ENCODE peak calls at places on chromosomes 5 and 9, in seven cellular contexts. D is fibroblast of lung, I is HCT116, F is hepatocyte, X is PC-3, M is endothelial cell of umbilical vein, J is neural progenitor cell. R is an unnamed sample. For H3K4me1, the result is how much of the 10 kb centered on the place peaks cover.

GRCh38 chr5:169706758-169707450 is 69.8 kb downstream of the DOCK2 start:
- DNase-seq in D (peak), I (no peak), F (no peak), X (peak), M (peak), J (no peak), R (no peak)

GRCh38 chr5:81513982-81514381 is 120.0 kb upstream of the ACOT12 start:
- DNase-seq in D (peak), I (no peak), F (no peak), X (peak), M (peak), J (no peak), R (no peak)

GRCh38 chr9:106405871-106406435 is 457.0 kb upstream of the ZNF462 start:
- DNase-seq in D (no peak), I (no peak), F (no peak), X (peak), M (no peak), J (no peak), R (no peak)

GRCh38 chr5:124823336-124823849 is 77.0 kb upstream of the ZNF608 start:
- DNase-seq in D (peak), I (no peak), F (no peak), X (no peak), M (peak), J (no peak), R (no peak)

GRCh38 chr5:168366124-168366523 is 74.7 kb downstream of the WWC1 start:
- DNase-seq in D (peak), I (no peak), F (no peak), X (peak), M (peak), J (no peak), R (no peak)

GRCh38 chr9:87873607-87874319 is 8.9 kb upstream of the SPATA31E1 start:
- DNase-seq in D (no peak), I (no peak), F (no peak), X (no peak), M (no peak), J (no peak), R (no peak)

GRCh38 chr5:137200906-137201305 is 298.2 kb downstream of the SPOCK1 start:
- DNase-seq in D (no peak), I (no peak), F (no peak), X (no peak), M (no peak), J (peak), R (no peak)

GRCh38 chr9:98833090-98833956 is 25.9 kb downstream of the GALNT12 start:
- DNase-seq in D (peak), I (no peak), F (no peak), X (no peak), M (no peak), J (no peak), R (no peak)

GRCh38 chr5:68369436-68370125 is 154.0 kb downstream of the PIK3R1 start:
- DNase-seq in D (no peak), I (no peak), F (no peak), X (no peak), M (peak), J (no peak), R (peak)

GRCh38 chr5:99104538-99105132 is 175.8 kb upstream of the CHD1 start:
- DNase-seq in D (peak), I (peak), F (peak), X (peak), M (peak), J (peak), R (no peak)

GRCh38 chr9:136299116-136299515 is 4.8 kb downstream of the CCDC187 start:
- DNase-seq in D (no peak), I (no peak), F (no peak), X (no peak), M (no peak), J (no peak), R (no peak)

GRCh38 chr9:136303066-136303824 is 649 bp downstream of the CCDC187 start:
- DNase-seq in D (no peak), I (no peak), F (no peak), X (no peak), M (no peak), J (no peak), R (no peak)

GRCh38 chr9:136302527-136302926 is 1.4 kb downstream of the CCDC187 start:
- DNase-seq in D (no peak), I (no peak), F (no peak), X (no peak), M (no peak), J (no peak), R (no peak)

GRCh38 chr9:136300016-136300415 is 3.9 kb downstream of the CCDC187 start:
- DNase-seq in D (no peak), I (no peak), F (no peak), X (no peak), M (no peak), J (no peak), R (no peak)

DNA sequence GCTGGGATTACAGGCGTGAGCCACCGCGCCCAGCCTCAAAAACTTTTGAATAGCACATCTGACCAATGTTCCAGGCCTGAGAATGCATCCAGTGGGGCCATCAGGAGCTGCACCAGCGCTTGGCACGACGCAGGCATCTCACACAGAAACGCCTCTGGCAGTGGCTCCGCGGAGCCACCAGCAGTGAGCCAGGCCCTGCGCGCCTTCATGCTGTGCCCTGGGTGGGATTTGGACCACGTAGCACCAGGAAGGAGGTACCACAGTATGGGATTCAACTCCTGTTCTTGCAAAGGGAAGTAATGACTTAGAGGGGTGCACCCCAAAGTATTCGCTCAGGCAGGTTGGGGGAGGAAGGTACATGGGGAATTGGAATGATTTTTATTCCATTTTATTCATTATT is 3.0 kb downstream of the CCDC187 start:
- DNase-seq in D (no peak), I (no peak), F (no peak), X (no peak), M (no peak), J (no peak), R (no peak)
- H3K4me1 ChIP-seq in D (under half), I (under half), F (under half), X (under half), M (under half), J (under half), R (under half)

DNA sequence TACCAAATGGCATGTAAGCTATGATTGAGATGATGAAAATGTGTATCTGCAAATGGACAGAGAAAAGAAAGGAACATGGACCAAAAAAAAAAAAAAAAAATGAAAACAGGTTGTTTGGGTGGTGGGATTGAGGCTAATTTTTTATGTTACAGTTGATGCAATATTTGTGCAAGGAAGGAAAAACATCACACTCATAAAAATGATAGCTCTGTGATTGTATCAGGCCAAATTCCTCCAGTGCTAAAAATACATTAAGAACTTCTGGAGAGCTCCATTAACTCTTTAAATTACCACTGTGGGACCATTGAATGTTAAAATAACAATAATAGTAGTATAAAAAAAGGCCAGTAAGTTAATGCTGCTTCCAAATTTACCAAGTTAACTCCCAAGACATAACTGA is 79.5 kb upstream of the MSX2 start:
- DNase-seq in D (no peak), I (no peak), F (no peak), X (no peak), M (no peak), J (no peak), R (no peak)
- H3K4me2 ChIP-seq in D (no peak), I (no peak), F (no peak), X (no peak), M (no peak), J (no peak), R (no peak)

DNA sequence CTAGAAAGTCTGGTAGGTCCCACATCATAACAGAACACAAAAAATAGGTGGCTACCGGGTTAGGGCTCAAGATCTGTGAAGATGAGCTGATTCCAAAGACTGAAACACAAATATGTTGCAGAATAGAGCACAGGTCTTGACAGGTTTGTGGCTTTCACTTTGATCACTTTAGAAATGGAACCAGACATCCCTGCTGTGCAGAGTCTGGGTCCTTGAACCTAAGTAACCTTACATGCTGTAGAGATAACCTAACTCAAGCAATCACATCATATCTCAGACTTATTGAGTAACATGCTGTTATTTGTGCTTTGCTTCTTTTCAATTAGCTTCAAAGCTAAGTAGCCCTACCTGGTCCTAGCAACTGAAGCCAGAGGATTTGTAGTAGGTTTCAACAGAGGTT is 24.3 kb downstream of the FBXW2 start:
- DNase-seq in D (no peak), I (no peak), F (no peak), X (no peak), M (no peak), J (no peak), R (no peak)
- TF ChIP-seq EZH2 in D (no peak), I (no peak), F (no peak), X (no peak), M (no peak), J (no peak), R (no peak)

GRCh38 chr5:154788212-154788611 is 33.0 kb downstream of the LARP1 start:
- DNase-seq in D (no peak), I (no peak), F (no peak), X (no peak), M (no peak), J (no peak), R (no peak)

GRCh38 chr5:154783774-154784460 is 28.7 kb downstream of the LARP1 start:
- DNase-seq in D (no peak), I (no peak), F (no peak), X (no peak), M (no peak), J (no peak), R (no peak)

GRCh38 chr5:154782812-154783592 is 27.8 kb downstream of the LARP1 start:
- DNase-seq in D (no peak), I (no peak), F (no peak), X (no peak), M (no peak), J (peak), R (no peak)

GRCh38 chr5:154784856-154785255 is 29.7 kb downstream of the LARP1 start:
- DNase-seq in D (no peak), I (no peak), F (no peak), X (no peak), M (no peak), J (no peak), R (no peak)

GRCh38 chr5:154786414-154786813 is 31.2 kb downstream of the LARP1 start:
- DNase-seq in D (peak), I (no peak), F (no peak), X (no peak), M (no peak), J (no peak), R (no peak)
- H3K4me1 ChIP-seq in D (under half), I (under half), F (under half), X (under half), M (under half), J (under half), R (under half)

DNA sequence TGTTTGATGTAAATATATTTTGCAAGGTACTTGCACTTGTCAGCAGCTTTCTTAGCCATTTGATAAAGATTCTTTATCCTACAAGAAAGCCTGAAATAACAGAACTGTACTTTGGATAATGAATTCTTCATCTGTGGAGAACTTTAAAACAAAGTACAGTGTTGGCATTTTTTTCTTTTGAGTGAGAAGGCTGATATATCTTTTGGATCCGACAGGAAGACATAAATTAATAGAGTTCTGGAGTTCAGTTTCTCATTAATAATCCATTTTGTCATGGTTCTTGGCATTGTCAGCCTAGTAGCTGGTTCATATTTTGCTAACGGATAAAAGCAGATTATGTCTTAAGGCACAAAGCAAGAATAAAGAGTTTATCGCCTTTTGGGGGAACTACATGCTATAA is 17.0 kb downstream of the PBX3 start:
- DNase-seq in D (no peak), I (no peak), F (no peak), X (no peak), M (no peak), J (no peak), R (no peak)
- H3K4me2 ChIP-seq in D (no peak), I (no peak), F (no peak), X (no peak), M (no peak), J (peak), R (no peak)